ENCODE peak calls at places on chromosome 4, in five cellular contexts. D is hypothalamus; G is activated CD4-positive, alpha-beta T cell treated with anti-CD3 and anti-CD28 coated beads, Interleukin-2, amount 50 U/mL, for 48 hours; F is colonic mucosa; H is CD4-positive, alpha-beta memory T cell. E is an unnamed sample.

GRCh38 chr4:169770411-169770810 is 12.7 kb upstream of the HPF1 start:
- DNase-seq in D (no peak), G (no peak), F (no peak), H (no peak), E (no peak)

GRCh38 chr4:141686929-141687328 is 50.5 kb downstream of the IL15 start:
- DNase-seq in D (no peak), G (no peak), F (no peak), H (no peak), E (no peak)

GRCh38 chr4:70624226-70624793 is 4.2 kb upstream of the ENAM start:
- DNase-seq in D (no peak), G (no peak), F (no peak), H (no peak), E (no peak)

GRCh38 chr4:182819751-182820150 is 97.4 kb downstream of the DCTD start:
- DNase-seq in D (no peak), G (no peak), F (no peak), H (no peak), E (no peak)

GRCh38 chr4:57265831-57266582 is 155.8 kb upstream of the IGFBP7 start:
- DNase-seq in D (no peak), G (no peak), F (no peak), H (no peak), E (no peak)

GRCh38 chr4:105154576-105154975 is 7.9 kb downstream of the TET2 start:
- DNase-seq in D (no peak), G (no peak), F (peak; percentile 62), H (no peak), E (no peak)

GRCh38 chr4:37601527-37601926 is 84.6 kb downstream of the RELL1 start:
- DNase-seq in D (no peak), G (no peak), F (peak; percentile 65), H (no peak), E (no peak)

GRCh38 chr4:122212880-122213279 is 60.7 kb downstream of the BLTP1 start:
- DNase-seq in D (no peak), G (no peak), F (no peak), H (no peak), E (no peak)

GRCh38 chr4:120921456-120922389 is 803 bp downstream of the PRDM5 start:
- DNase-seq in D (peak; percentile 44), G (peak; percentile 56), F (peak; percentile 71), H (peak; percentile 4), E (no peak)

GRCh38 chr4:141346144-141346543 is 125.4 kb downstream of the ZNF330 start:
- DNase-seq in D (no peak), G (no peak), F (no peak), H (no peak), E (peak; percentile 2)

GRCh38 chr4:73007526-73008100 is 61.9 kb downstream of the COX18 start:
- DNase-seq in D (no peak), G (no peak), F (no peak), H (no peak), E (no peak)

GRCh38 chr4:114980932-114981693 is 132.3 kb downstream of the NDST4 start:
- DNase-seq in D (no peak), G (no peak), F (no peak), H (no peak), E (no peak)

GRCh38 chr4:182577411-182577810 is 334.2 kb downstream of the TENM3 start:
- DNase-seq in D (no peak), G (no peak), F (no peak), H (no peak), E (no peak)

GRCh38 chr4:132269303-132269990 is 879.6 kb upstream of the PCDH10 start:
- DNase-seq in D (no peak), G (no peak), F (no peak), H (no peak), E (no peak)

GRCh38 chr4:128639586-128640270 is 169.8 kb upstream of the JADE1 start:
- DNase-seq in D (peak; percentile 19), G (no peak), F (no peak), H (no peak), E (no peak)

GRCh38 chr4:9906996-9907395 is 114.3 kb downstream of the SLC2A9 start:
- DNase-seq in D (no peak), G (no peak), F (no peak), H (no peak), E (no peak)

GRCh38 chr4:18676136-18676922 is 654.8 kb upstream of the LCORL start:
- DNase-seq in D (no peak), G (no peak), F (no peak), H (no peak), E (no peak)

GRCh38 chr4:186932631-186933150 is 209.0 kb upstream of the FAT1 start:
- DNase-seq in D (no peak), G (no peak), F (no peak), H (no peak), E (no peak)